ENCODE peak calls at places on chromosome 1, in nine cellular contexts. E is non-pigmented ciliary epithelial cell, A is NCI-H2171, Z is dorsolateral prefrontal cortex, I is lower lobe of right lung, X is NCI-H748 treated with DMSO at 0.1 percent for 48 hours, Y is Kasumi-1, B is SHP77, H is nephron progenitor cell. Q is an unnamed sample.

GRCh38 chr1:168879906-168880734 is 151.1 kb upstream of the DPT start:
- DNase-seq in E (no peak), A (peak; percentile 30), Z (no peak), I (no peak), X (no peak), Y (no peak), B (no peak), H (no peak), Q (peak; percentile 64)

GRCh38 chr1:26094677-26095383 is 16.8 kb upstream of the PDIK1L start:
- DNase-seq in E (no peak), A (peak; percentile 89), Z (no peak), I (peak; percentile 44), X (no peak), Y (no peak), B (peak; percentile 35), H (peak; percentile 58), Q (peak; percentile 43)

GRCh38 chr1:36941579-36941978 is 92.7 kb downstream of the GRIK3 start:
- DNase-seq in E (no peak), A (no peak), Z (no peak), I (no peak), X (no peak), Y (no peak), B (no peak), H (no peak), Q (peak; percentile 14)

GRCh38 chr1:210647406-210648333 is 319.0 kb downstream of the HHAT start:
- DNase-seq in E (peak; percentile 56), A (peak; percentile 66), Z (no peak), I (no peak), X (no peak), Y (no peak), B (no peak), H (no peak), Q (no peak)

GRCh38 chr1:157092831-157093230 is 6.8 kb downstream of the ETV3L start:
- DNase-seq in E (no peak), A (no peak), Z (no peak), I (no peak), X (no peak), Y (no peak), B (no peak), H (no peak), Q (no peak)

GRCh38 chr1:36835696-36836095 is 198.6 kb downstream of the GRIK3 start:
- DNase-seq in E (no peak), A (no peak), Z (no peak), I (no peak), X (no peak), Y (no peak), B (no peak), H (no peak), Q (no peak)

GRCh38 chr1:164969256-164969655 is 387.3 kb downstream of the LMX1A start:
- DNase-seq in E (no peak), A (no peak), Z (no peak), I (no peak), X (no peak), Y (no peak), B (no peak), H (no peak), Q (no peak)

GRCh38 chr1:109931189-109931672 is 20.6 kb downstream of the CSF1 start:
- DNase-seq in E (no peak), A (no peak), Z (no peak), I (peak; percentile 87), X (peak; percentile 26), Y (no peak), B (peak; percentile 65), H (peak; percentile 98), Q (no peak)

GRCh38 chr1:231376875-231377549 is 38.9 kb downstream of the SPRTN start:
- DNase-seq in E (no peak), A (no peak), Z (no peak), I (no peak), X (no peak), Y (peak; percentile 9), B (no peak), H (no peak), Q (no peak)

GRCh38 chr1:8218351-8219092 is 99.4 kb upstream of the SLC45A1 start:
- DNase-seq in E (no peak), A (no peak), Z (no peak), I (no peak), X (no peak), Y (no peak), B (no peak), H (no peak), Q (no peak)

GRCh38 chr1:59225594-59225993 is 71.3 kb upstream of the FGGY start:
- DNase-seq in E (no peak), A (no peak), Z (no peak), I (no peak), X (no peak), Y (no peak), B (no peak), H (no peak), Q (no peak)

GRCh38 chr1:30929135-30929889 is 20.8 kb upstream of the SDC3 start:
- DNase-seq in E (no peak), A (no peak), Z (no peak), I (no peak), X (no peak), Y (peak; percentile 63), B (peak; percentile 53), H (peak; percentile 64), Q (peak; percentile 45)

GRCh38 chr1:202274611-202275010 is 67.1 kb downstream of the UBE2T start:
- DNase-seq in E (no peak), A (no peak), Z (no peak), I (no peak), X (no peak), Y (peak; percentile 8), B (peak; percentile 11), H (no peak), Q (no peak)